ENCODE peak calls at places on chromosome 18, in four cellular contexts. P, V, U and S are unnamed samples.

GRCh38 chr18:10242922-10243680 is 211.3 kb upstream of the APCDD1 start:
- DNase-seq in P (no peak), V (no peak), U (no peak), S (no peak)

GRCh38 chr18:3062798-3063563 is 50.0 kb upstream of the LPIN2 start:
- DNase-seq in P (peak; percentile 70), V (peak; percentile 75), U (peak; percentile 15), S (peak; percentile 40)

GRCh38 chr18:9965711-9966624 is 52.2 kb downstream of the VAPA start:
- DNase-seq in P (no peak), V (no peak), U (peak; percentile 58), S (no peak)

GRCh38 chr18:70121842-70122241 is 83.6 kb downstream of the RTTN start:
- DNase-seq in P (no peak), V (no peak), U (no peak), S (no peak)

GRCh38 chr18:48542513-48543181 is 3.8 kb downstream of the CTIF start:
- DNase-seq in P (no peak), V (no peak), U (no peak), S (peak; percentile 24)

GRCh38 chr18:31498450-31499156 is 626 bp downstream of the DSG2 start:
- DNase-seq in P (peak; percentile 70), V (no peak), U (no peak), S (no peak)

GRCh38 chr18:26747131-26747475 is 118.4 kb downstream of the AQP4 start:
- DNase-seq in P (no peak), V (no peak), U (no peak), S (no peak)

GRCh38 chr18:10715791-10716190 is 190.0 kb downstream of the NAPG start:
- DNase-seq in P (no peak), V (no peak), U (peak; percentile 73), S (no peak)

GRCh38 chr18:48771641-48772380 is 179.0 kb downstream of the SMAD7 start:
- DNase-seq in P (no peak), V (peak; percentile 50), U (no peak), S (no peak)

GRCh38 chr18:55100817-55101457 is 141.7 kb upstream of the CCDC68 start:
- DNase-seq in P (no peak), V (no peak), U (peak; percentile 54), S (no peak)

GRCh38 chr18:63319383-63320040 is at the start of gene BCL2:
- DNase-seq in P (no peak), V (no peak), U (peak; percentile 24), S (peak; percentile 22)
- TF ChIP-seq POLR2A in P (no peak), V (no peak), U (no peak), S (peak; percentile 0)

DNA sequence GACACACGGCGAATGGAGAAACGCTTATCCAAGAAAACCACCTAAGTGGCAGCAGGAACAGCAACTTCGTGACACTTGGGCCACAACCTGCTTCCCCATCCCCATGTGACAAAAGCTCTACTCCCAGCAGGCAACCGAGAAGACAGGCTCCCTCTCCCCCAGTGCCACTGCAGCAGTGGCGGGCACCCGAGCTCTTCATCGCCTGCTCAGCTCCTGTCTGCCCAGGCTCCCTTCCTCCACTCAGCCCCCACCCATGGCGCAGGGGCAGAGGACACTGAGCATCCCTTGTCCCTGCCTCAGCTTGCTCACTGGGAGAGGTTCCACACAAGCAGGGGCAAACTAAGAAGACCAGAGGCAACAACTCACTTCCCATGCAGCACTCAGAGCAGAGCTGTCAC is 22.9 kb downstream of the SLC66A2 start:
- DNase-seq in P (peak; percentile 35), V (peak; percentile 5), U (no peak), S (no peak)
- H3K36me3 ChIP-seq in P (peaks cover 72% of the 10 kb centered on the region), V (peaks cover 60% of the 10 kb centered on the region), U (peaks cover 30% of the 10 kb centered on the region), S (peaks cover 9% of the 10 kb centered on the region)

DNA sequence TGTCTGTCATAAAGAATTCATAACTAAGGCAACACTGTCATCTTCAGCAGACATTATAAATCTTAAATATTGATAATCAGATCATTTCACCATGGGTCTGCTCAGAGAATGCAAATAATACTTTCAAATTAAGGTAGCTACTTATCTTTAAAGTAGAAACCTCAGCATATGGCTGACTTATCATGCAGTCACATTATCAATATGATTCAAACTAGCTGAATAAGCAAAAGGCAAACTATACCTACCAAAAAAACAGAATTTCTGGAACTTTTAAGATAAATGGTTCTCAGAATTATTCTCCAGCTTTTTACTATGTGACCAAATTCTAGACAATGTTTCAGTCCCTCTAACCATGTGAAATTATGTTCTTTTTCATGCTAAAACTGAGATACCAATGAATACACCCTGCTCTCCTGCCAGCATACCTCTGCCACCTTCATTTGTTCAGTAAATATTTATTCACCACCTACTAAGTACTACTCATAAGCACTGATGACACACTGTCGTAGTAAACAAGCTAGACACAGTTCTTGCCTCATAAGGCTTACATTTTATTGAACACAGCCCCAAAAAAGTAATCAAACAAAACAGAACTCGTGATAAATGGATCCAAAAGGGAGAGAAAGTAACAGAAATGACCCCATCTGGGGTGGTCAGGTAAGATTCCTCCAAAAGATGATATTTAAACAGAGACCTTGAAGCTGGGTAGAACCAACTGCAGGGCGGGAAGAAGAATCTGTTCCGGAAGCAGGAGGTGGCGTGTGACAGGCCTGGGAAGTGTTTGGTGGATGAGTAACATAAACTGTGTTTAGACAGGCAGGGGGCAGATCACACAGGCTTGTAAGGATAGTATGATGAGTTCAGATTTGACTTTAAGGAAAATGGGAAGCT is 17.7 kb downstream of the SPIRE1 start:
- DNase-seq in P (no peak), V (no peak), U (peak; percentile 87), S (peak; percentile 61)
- H3K4me3 ChIP-seq in P (no peak overlapping the region), V (no peak overlapping the region), U (no peak overlapping the region), S (no peak overlapping the region)

GRCh38 chr18:75210274-75211001 is at the start of gene TSHZ1:
- DNase-seq in P (no peak), V (peak; percentile 51), U (peak; percentile 88), S (peak; percentile 73)
- TF ChIP-seq POLR2A in P (no peak), V (no peak), U (peak; percentile 57), S (peak; percentile 89)

GRCh38 chr18:36688020-36688965 is 140.5 kb downstream of the TPGS2 start:
- DNase-seq in P (no peak), V (peak; percentile 65), U (peak; percentile 74), S (peak; percentile 91)
- H3K36me3 ChIP-seq in P (no peaks in the 10 kb centered on the region), V (no peaks in the 10 kb centered on the region), U (no peaks in the 10 kb centered on the region), S (no peaks in the 10 kb centered on the region)

GRCh38 chr18:7566244-7566586 is 901 bp upstream of the PTPRM start:
- DNase-seq in P (no peak), V (no peak), U (no peak), S (no peak)
- H3K4me3 ChIP-seq in P (peak overlapping the region; percentile 92), V (peak overlapping the region; percentile 87), U (peak overlapping the region; percentile 96), S (peak overlapping the region; percentile 31)

GRCh38 chr18:25351773-25352628 is at the start of gene ZNF521:
- DNase-seq in P (peak; percentile 92), V (peak; percentile 70), U (peak; percentile 92), S (peak; percentile 88)
- TF ChIP-seq POLR2A in P (no peak), V (no peak), U (peak; percentile 59), S (peak; percentile 88)

DNA sequence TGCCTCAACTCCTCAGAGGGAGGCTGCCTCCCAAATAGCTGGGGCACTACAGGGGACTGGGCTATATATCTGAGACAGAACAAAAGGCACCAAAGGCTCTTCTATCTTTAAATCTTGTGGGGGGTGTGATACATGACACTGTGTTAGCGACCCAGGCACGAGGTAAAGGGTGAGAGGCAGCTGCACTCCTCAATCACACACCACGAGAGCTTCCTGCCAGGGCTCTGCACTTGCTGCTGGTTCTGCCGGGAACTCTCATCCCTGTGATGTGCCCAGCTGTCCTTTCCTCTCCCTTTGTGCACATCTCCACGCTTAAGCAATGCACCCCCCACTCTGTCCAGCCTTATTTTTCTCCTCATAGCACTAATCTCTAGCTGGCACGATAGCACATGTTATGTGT is 32.4 kb downstream of the NPC1 start:
- DNase-seq in P (no peak), V (no peak), U (no peak), S (no peak)
- H3K36me3 ChIP-seq in P (peaks cover 82% of the 10 kb centered on the region), V (peaks cover 99% of the 10 kb centered on the region), U (peaks cover 44% of the 10 kb centered on the region), S (no peaks in the 10 kb centered on the region)

DNA sequence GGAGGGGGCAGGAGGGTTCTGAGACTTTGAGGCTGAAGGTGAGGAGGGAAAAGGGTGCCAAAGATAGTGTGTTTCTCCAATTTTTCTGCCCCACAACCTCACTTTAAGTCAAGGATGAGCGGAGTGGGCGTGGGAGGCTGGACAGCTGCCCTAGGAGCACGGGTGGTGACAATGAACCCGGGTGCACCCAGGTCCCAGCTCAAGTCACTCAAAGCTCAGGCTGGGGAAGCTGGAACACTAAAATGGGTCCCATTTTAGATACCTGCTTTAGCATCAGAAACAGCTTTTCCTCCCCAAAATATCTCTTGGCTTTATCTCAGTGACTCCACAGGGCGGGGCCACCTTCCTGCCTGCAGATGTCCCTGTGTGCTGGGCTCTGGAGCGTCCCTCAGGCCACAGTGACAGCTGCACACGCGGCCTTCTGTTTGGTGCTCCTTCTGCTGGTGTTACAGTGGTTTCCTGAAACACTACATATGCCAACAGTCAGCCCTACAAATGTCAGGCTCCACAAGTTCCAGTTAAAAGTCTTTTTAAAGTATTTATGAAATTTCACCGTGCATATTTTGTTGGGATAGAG is 1.4 kb upstream of the MBP start:
- DNase-seq in P (no peak), V (no peak), U (no peak), S (no peak)
- H3K4me3 ChIP-seq in P (no peak overlapping the region), V (no peak overlapping the region), U (no peak overlapping the region), S (no peak overlapping the region)